ENCODE peak calls at places on chromosomes 1 and 21, in ten cellular contexts. J, Q, L, T, D, U, I, B, V and Z are unnamed samples.

GRCh38 chr1:102434421-102434820 is 437.7 kb upstream of the OLFM3 start:
- DNase-seq in J (no peak), Q (no peak), L (no peak), T (no peak), D (no peak), U (peak), I (no peak), B (no peak), V (no peak), Z (peak)

GRCh38 chr1:219587817-219588561 is 24.9 kb downstream of the ZC3H11B start:
- DNase-seq in J (peak), Q (no peak), L (peak), T (no peak), D (peak), U (peak), I (no peak), B (peak), V (no peak), Z (no peak)

GRCh38 chr1:58939146-58939545 is 155.3 kb upstream of the JUN start:
- DNase-seq in J (no peak), Q (no peak), L (peak), T (no peak), D (no peak), U (no peak), I (no peak), B (no peak), V (no peak), Z (no peak)

GRCh38 chr1:46606255-46606965 is 2.3 kb upstream of the MKNK1 start:
- DNase-seq in J (no peak), Q (no peak), L (peak), T (no peak), D (peak), U (no peak), I (no peak), B (no peak), V (no peak), Z (no peak)

GRCh38 chr1:84348240-84348555 is 46.7 kb downstream of the SAMD13 start:
- DNase-seq in J (no peak), Q (no peak), L (no peak), T (no peak), D (peak), U (peak), I (no peak), B (no peak), V (no peak), Z (no peak)

GRCh38 chr1:237792149-237792548 is 98.6 kb downstream of the ZP4 start:
- DNase-seq in J (no peak), Q (no peak), L (no peak), T (no peak), D (no peak), U (no peak), I (no peak), B (no peak), V (no peak), Z (no peak)

GRCh38 chr21:42614391-42614790 is 39.0 kb upstream of the PDE9A start:
- DNase-seq in J (no peak), Q (no peak), L (no peak), T (no peak), D (no peak), U (no peak), I (no peak), B (no peak), V (no peak), Z (no peak)

GRCh38 chr1:210633636-210634035 is 304.9 kb downstream of the HHAT start:
- DNase-seq in J (no peak), Q (no peak), L (no peak), T (no peak), D (no peak), U (no peak), I (no peak), B (no peak), V (no peak), Z (no peak)

GRCh38 chr1:167821969-167822685 is 91.8 kb downstream of the ADCY10 start:
- DNase-seq in J (no peak), Q (no peak), L (no peak), T (no peak), D (peak), U (no peak), I (no peak), B (no peak), V (no peak), Z (no peak)

GRCh38 chr1:169148472-169149252 is 42.2 kb downstream of the ATP1B1 start:
- DNase-seq in J (no peak), Q (peak), L (no peak), T (no peak), D (no peak), U (no peak), I (no peak), B (no peak), V (peak), Z (no peak)

GRCh38 chr1:82775402-82776000 is 974.8 kb downstream of the ADGRL2 start:
- DNase-seq in J (no peak), Q (peak), L (peak), T (peak), D (no peak), U (peak), I (no peak), B (peak), V (peak), Z (peak)

GRCh38 chr1:225651376-225651871 is 1.5 kb downstream of the ENAH start:
- DNase-seq in J (no peak), Q (no peak), L (peak), T (no peak), D (peak), U (peak), I (no peak), B (peak), V (no peak), Z (no peak)

GRCh38 chr1:2989976-2990375 is 31.3 kb upstream of the ACTRT2 start:
- DNase-seq in J (no peak), Q (no peak), L (no peak), T (no peak), D (no peak), U (no peak), I (peak), B (no peak), V (no peak), Z (no peak)

GRCh38 chr1:212254853-212255363 is 30.3 kb upstream of the PPP2R5A start:
- DNase-seq in J (no peak), Q (no peak), L (no peak), T (no peak), D (no peak), U (peak), I (no peak), B (no peak), V (no peak), Z (no peak)

GRCh38 chr1:224497714-224498573 is 63.3 kb upstream of the WDR26 start:
- DNase-seq in J (no peak), Q (no peak), L (peak), T (peak), D (peak), U (peak), I (peak), B (peak), V (no peak), Z (no peak)

GRCh38 chr21:34510148-34511142 is 1.6 kb downstream of the KCNE1 start:
- DNase-seq in J (no peak), Q (peak), L (peak), T (no peak), D (peak), U (peak), I (peak), B (peak), V (peak), Z (peak)

GRCh38 chr1:90964444-90965035 is 57.3 kb downstream of the ZNF644 start:
- DNase-seq in J (no peak), Q (no peak), L (peak), T (no peak), D (peak), U (peak), I (no peak), B (peak), V (no peak), Z (no peak)

GRCh38 chr1:202272446-202272845 is 69.3 kb downstream of the UBE2T start:
- DNase-seq in J (no peak), Q (no peak), L (no peak), T (no peak), D (no peak), U (no peak), I (no peak), B (no peak), V (no peak), Z (no peak)

GRCh38 chr1:202275061-202275770 is 66.5 kb downstream of the UBE2T start:
- DNase-seq in J (no peak), Q (no peak), L (no peak), T (no peak), D (no peak), U (no peak), I (no peak), B (no peak), V (no peak), Z (no peak)

GRCh38 chr1:202276920-202277319 is 64.8 kb downstream of the UBE2T start:
- DNase-seq in J (no peak), Q (no peak), L (no peak), T (no peak), D (no peak), U (no peak), I (no peak), B (no peak), V (no peak), Z (no peak)

GRCh38 chr1:202276081-202276715 is 65.5 kb downstream of the UBE2T start:
- DNase-seq in J (no peak), Q (no peak), L (no peak), T (no peak), D (no peak), U (no peak), I (no peak), B (no peak), V (no peak), Z (no peak)

DNA sequence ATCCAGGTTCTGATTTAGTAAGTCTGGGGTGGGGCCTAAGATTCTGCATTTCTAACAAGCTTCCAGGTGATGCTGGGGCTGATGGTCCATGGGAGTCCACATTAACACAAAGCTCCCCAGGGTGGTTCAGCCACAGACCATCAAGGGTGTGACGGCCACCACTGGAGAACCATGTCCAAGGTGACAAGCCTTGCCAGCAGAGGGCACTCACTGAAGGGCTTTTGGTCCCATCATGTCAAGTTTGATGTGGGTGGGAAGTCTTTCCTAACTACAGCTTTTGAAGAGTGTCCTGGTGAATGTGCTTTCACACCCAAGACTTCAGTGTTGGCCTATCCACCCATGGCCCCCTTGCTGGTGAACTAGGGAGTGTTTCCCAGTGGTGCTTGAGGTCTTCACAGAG is 67.1 kb downstream of the UBE2T start:
- DNase-seq in J (no peak), Q (peak), L (peak), T (no peak), D (peak), U (peak), I (no peak), B (peak), V (peak), Z (no peak)
- TF ChIP-seq CTCF in J (peak), Q (no peak), L (peak), T (no peak), D (peak), U (peak), I (no peak), B (peak), V (no peak), Z (no peak)

GRCh38 chr1:186682721-186683120 is 2.5 kb upstream of the PTGS2 start:
- DNase-seq in J (no peak), Q (no peak), L (peak), T (no peak), D (peak), U (peak), I (no peak), B (peak), V (no peak), Z (no peak)
- TF ChIP-seq CTCF in J (peak), Q (no peak), L (peak), T (no peak), D (peak), U (peak), I (no peak), B (peak), V (peak), Z (no peak)

GRCh38 chr1:200139661-200140250 is 112.2 kb downstream of the NR5A2 start:
- DNase-seq in J (peak), Q (no peak), L (peak), T (no peak), D (peak), U (peak), I (no peak), B (peak), V (peak), Z (no peak)
- TF ChIP-seq CTCF in J (peak), Q (peak), L (peak), T (no peak), D (peak), U (peak), I (no peak), B (peak), V (no peak), Z (peak)

GRCh38 chr21:16460936-16461335 is 731.2 kb downstream of the USP25 start:
- DNase-seq in J (no peak), Q (no peak), L (no peak), T (no peak), D (no peak), U (no peak), I (no peak), B (no peak), V (no peak), Z (no peak)
- TF ChIP-seq CTCF in J (no peak), Q (no peak), L (no peak), T (no peak), D (no peak), U (no peak), I (no peak), B (peak), V (no peak), Z (no peak)

GRCh38 chr1:73627723-73628122 is 570.3 kb downstream of the LRRIQ3 start:
- DNase-seq in J (no peak), Q (no peak), L (no peak), T (no peak), D (no peak), U (no peak), I (no peak), B (no peak), V (no peak), Z (no peak)
- TF ChIP-seq CTCF in J (no peak), Q (no peak), L (no peak), T (no peak), D (no peak), U (no peak), I (no peak), B (no peak), V (no peak), Z (no peak)

DNA sequence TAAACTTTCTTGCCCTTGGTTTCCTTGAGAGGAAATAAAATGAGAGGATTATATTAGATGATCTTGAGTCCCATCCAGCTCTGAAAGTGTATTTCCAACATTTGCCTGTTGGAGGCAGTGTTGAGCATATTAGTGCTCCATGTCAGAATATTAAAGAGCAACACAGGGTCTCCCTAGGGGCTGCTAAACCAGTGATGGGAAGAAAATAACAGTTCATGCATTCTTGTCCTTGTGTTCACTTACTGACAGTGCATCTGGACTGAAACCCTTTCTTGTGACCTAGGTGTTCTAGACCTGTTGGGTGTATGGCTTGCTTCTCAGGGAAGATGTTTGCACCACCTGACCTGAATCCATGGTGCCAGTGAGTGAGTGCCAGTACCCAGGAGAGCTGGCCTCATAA is 124.7 kb upstream of the KIAA0040 start:
- DNase-seq in J (no peak), Q (no peak), L (no peak), T (no peak), D (no peak), U (peak), I (no peak), B (no peak), V (no peak), Z (peak)
- TF ChIP-seq CTCF in J (peak), Q (peak), L (peak), T (no peak), D (no peak), U (peak), I (no peak), B (no peak), V (peak), Z (peak)

GRCh38 chr21:37206531-37206930 is 60.6 kb downstream of the VPS26C start:
- DNase-seq in J (no peak), Q (no peak), L (no peak), T (no peak), D (no peak), U (no peak), I (no peak), B (no peak), V (no peak), Z (no peak)
- TF ChIP-seq CTCF in J (no peak), Q (no peak), L (no peak), T (no peak), D (no peak), U (no peak), I (no peak), B (no peak), V (no peak), Z (no peak)

DNA sequence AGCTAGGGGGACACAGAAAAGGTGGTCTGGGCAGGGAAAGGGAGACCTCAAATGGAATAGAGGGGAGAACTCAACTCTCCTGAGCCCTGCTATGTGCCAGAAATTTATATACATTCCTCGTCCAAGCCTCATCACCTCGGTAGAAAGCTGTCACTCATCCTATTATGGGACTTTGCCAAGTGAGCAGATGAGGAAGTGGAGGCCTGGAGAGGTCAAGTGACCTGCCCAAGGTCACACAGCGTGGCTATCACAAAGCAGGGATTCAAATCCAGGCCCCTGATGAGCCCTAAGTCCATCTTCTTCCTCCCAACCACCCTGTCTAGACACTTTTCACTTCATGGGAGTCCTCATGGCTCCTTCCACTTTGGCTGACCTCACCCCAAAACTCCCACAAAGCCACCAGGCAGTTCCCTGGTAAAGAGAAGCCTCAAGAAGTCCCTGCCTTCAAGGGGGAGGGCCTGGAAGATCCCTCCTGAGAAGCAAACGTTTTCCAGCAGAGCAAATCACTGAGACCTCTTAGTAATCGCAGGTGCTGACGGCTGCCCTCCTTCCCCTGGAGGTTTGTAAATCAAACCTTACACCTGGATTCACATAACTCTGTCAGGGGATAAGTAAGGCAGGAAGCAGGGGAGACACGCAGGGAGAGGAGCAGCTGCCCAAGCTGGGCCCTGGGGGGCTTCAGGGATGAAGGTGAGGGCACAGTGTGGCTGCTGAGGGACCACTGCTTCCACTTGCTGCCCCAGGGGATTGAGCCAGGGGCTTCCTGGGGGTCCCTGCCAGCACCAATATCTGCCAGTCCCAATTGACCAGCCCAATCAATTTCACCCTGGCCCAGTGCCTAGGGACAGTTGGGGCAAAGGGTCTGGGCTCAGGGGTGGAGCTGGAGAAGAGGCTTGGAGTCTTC is 351.2 kb downstream of the MATN1 start:
- DNase-seq in J (no peak), Q (no peak), L (no peak), T (no peak), D (no peak), U (no peak), I (no peak), B (no peak), V (no peak), Z (no peak)
- TF ChIP-seq CTCF in J (no peak), Q (no peak), L (no peak), T (no peak), D (no peak), U (no peak), I (no peak), B (no peak), V (no peak), Z (no peak)

GRCh38 chr1:54395535-54395934 is 10.7 kb downstream of the SSBP3 start:
- DNase-seq in J (no peak), Q (no peak), L (no peak), T (no peak), D (no peak), U (no peak), I (no peak), B (no peak), V (no peak), Z (no peak)

GRCh38 chr1:54397980-54398379 is 8.2 kb downstream of the SSBP3 start:
- DNase-seq in J (no peak), Q (no peak), L (no peak), T (no peak), D (no peak), U (no peak), I (no peak), B (no peak), V (no peak), Z (no peak)

GRCh38 chr1:54397090-54397591 is 9.1 kb downstream of the SSBP3 start:
- DNase-seq in J (no peak), Q (no peak), L (no peak), T (no peak), D (no peak), U (peak), I (no peak), B (no peak), V (no peak), Z (no peak)

GRCh38 chr1:54394104-54394503 is 12.1 kb downstream of the SSBP3 start:
- DNase-seq in J (no peak), Q (no peak), L (no peak), T (no peak), D (no peak), U (no peak), I (no peak), B (no peak), V (no peak), Z (no peak)

GRCh38 chr1:54396280-54396903 is 9.8 kb downstream of the SSBP3 start:
- DNase-seq in J (no peak), Q (no peak), L (no peak), T (no peak), D (no peak), U (no peak), I (no peak), B (no peak), V (no peak), Z (no peak)
- TF ChIP-seq CTCF in J (no peak), Q (no peak), L (no peak), T (no peak), D (no peak), U (no peak), I (no peak), B (no peak), V (no peak), Z (no peak)